ENCODE peak calls at places on chromosomes 7 and 10, in seven cellular contexts. S is hepatocyte, O is IMR-90, A is spleen, T is upper lobe of right lung, H is right atrium auricular region, V is brain microvascular endothelial cell. C is an unnamed sample.

GRCh38 chr10:8060010-8060703 is 5.7 kb downstream of the GATA3 start:
- DNase-seq in S (peak), O (peak), A (no peak), T (no peak), H (no peak), V (no peak), C (no peak)

GRCh38 chr10:50392966-50393718 is 141.8 kb upstream of the ASAH2 start:
- DNase-seq in S (peak), O (no peak), A (no peak), T (no peak), H (no peak), V (peak), C (peak)

GRCh38 chr10:48384699-48384982 is 78.2 kb downstream of the MAPK8 start:
- DNase-seq in S (no peak), O (no peak), A (no peak), T (no peak), H (no peak), V (no peak), C (peak)

GRCh38 chr7:139965942-139966628 is 96.7 kb downstream of the PARP12 start:
- DNase-seq in S (no peak), O (no peak), A (no peak), T (no peak), H (no peak), V (no peak), C (no peak)

GRCh38 chr7:41891967-41892755 is 189.3 kb upstream of the INHBA start:
- DNase-seq in S (no peak), O (no peak), A (no peak), T (no peak), H (no peak), V (no peak), C (no peak)

GRCh38 chr10:106795619-106796018 is 368.9 kb downstream of the SORCS1 start:
- DNase-seq in S (peak), O (no peak), A (no peak), T (no peak), H (no peak), V (no peak), C (no peak)

GRCh38 chr7:66125052-66125694 is 10.5 kb downstream of the CRCP start:
- DNase-seq in S (no peak), O (no peak), A (no peak), T (no peak), H (no peak), V (no peak), C (no peak)

GRCh38 chr7:76233538-76234281 is 32.0 kb downstream of the SRRM3 start:
- DNase-seq in S (no peak), O (no peak), A (no peak), T (no peak), H (no peak), V (no peak), C (peak)

GRCh38 chr7:150742286-150742968 is 5.2 kb downstream of the GIMAP5 start:
- DNase-seq in S (no peak), O (no peak), A (no peak), T (no peak), H (no peak), V (no peak), C (no peak)

GRCh38 chr10:11573497-11573896 is 38.0 kb downstream of the USP6NL start:
- DNase-seq in S (no peak), O (peak), A (no peak), T (no peak), H (no peak), V (peak), C (peak)

GRCh38 chr7:1839701-1840100 is 169.6 kb downstream of the ELFN1 start:
- DNase-seq in S (no peak), O (no peak), A (peak), T (no peak), H (no peak), V (no peak), C (no peak)

GRCh38 chr7:98879198-98879988 is 1.1 kb downstream of the TRRAP start:
- DNase-seq in S (peak), O (peak), A (peak), T (peak), H (peak), V (no peak), C (no peak)

GRCh38 chr7:55545496-55545895 is 26.8 kb downstream of the VOPP1 start:
- DNase-seq in S (no peak), O (peak), A (no peak), T (no peak), H (no peak), V (peak), C (peak)

GRCh38 chr7:142901426-142902259 is 16.1 kb upstream of the TRPV6 start:
- DNase-seq in S (no peak), O (no peak), A (no peak), T (no peak), H (no peak), V (no peak), C (no peak)

GRCh38 chr10:13462551-13462950 is 66.3 kb downstream of the BEND7 start:
- DNase-seq in S (no peak), O (peak), A (no peak), T (no peak), H (no peak), V (no peak), C (no peak)

GRCh38 chr10:125269716-125270115 is 109.4 kb upstream of the CTBP2 start:
- DNase-seq in S (no peak), O (no peak), A (no peak), T (no peak), H (no peak), V (no peak), C (no peak)

GRCh38 chr7:13851756-13852155 is 137.7 kb downstream of the ETV1 start:
- DNase-seq in S (peak), O (peak), A (no peak), T (no peak), H (no peak), V (peak), C (no peak)

GRCh38 chr7:114787556-114787955 is 134.3 kb upstream of the MDFIC start:
- DNase-seq in S (no peak), O (no peak), A (no peak), T (no peak), H (no peak), V (no peak), C (peak)

GRCh38 chr10:48469516-48470020 is 135.3 kb downstream of the ARHGAP22 start:
- DNase-seq in S (no peak), O (no peak), A (no peak), T (peak), H (no peak), V (no peak), C (no peak)

GRCh38 chr7:129950191-129950940 is 2.4 kb downstream of the UBE2H start:
- DNase-seq in S (no peak), O (no peak), A (no peak), T (no peak), H (no peak), V (peak), C (peak)

DNA sequence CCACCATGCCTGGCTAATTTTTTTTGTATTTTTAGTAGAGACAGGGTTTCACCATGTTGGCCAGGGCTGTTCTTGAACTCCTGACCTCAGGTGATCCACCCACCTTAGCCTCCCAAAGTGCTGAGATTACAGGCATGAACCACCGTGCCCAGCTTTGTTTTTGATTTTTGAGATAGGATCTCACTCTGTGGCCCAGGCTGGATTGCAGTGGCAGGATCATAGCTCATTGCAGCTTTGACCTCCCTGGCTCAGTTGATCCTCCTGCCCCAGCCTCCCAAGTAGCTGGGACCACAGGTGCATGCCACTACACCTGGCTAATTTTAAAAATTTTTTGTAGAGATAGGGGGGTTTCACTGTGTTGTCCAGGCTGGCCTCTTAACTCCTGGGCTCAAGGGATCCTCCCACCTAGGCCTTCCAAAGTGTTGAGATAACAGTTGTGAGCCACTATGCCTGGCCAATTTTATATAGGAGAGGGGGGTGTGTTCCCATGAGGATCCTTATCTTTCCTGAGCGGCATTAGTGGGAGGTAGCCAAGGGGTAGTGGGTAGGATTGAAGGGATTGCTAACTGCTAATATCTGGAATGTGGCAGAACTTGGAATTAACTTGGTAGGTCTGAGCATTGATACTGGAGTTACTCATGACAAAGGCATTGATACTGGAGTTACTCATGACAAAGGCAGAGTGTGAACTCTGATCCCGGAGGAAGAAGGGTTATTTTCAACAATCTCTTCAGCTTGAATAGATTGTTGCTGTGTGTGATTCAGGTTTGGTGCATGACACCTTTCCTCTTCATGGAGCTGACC is 1.0 kb upstream of the NOLC1 start:
- DNase-seq in S (peak), O (peak), A (peak), T (no peak), H (no peak), V (peak), C (peak)
- H3K4me3 ChIP-seq in S (no peak), O (peak), A (peak), T (peak), H (peak), V (peak), C (peak)

GRCh38 chr7:100271716-100272537 is 35.6 kb upstream of the SPDYE3 start:
- DNase-seq in S (peak), O (peak), A (peak), T (peak), H (peak), V (peak), C (peak)
- TF ChIP-seq CTCF in S (peak), O (peak), A (peak), T (peak), H (peak), V (peak), C (peak)

GRCh38 chr7:106281127-106281526 is 3.7 kb downstream of the NAMPT start:
- DNase-seq in S (no peak), O (no peak), A (no peak), T (no peak), H (no peak), V (no peak), C (no peak)
- H3K4me3 ChIP-seq in S (no peak), O (no peak), A (peak), T (peak), H (no peak), V (no peak), C (no peak)

GRCh38 chr7:119936876-119937275 is 336.1 kb upstream of the KCND2 start:
- DNase-seq in S (no peak), O (no peak), A (no peak), T (no peak), H (no peak), V (no peak), C (peak)

GRCh38 chr7:119929891-119930290 is 343.1 kb upstream of the KCND2 start:
- DNase-seq in S (no peak), O (no peak), A (no peak), T (no peak), H (no peak), V (no peak), C (peak)

GRCh38 chr7:119937745-119938144 is 335.2 kb upstream of the KCND2 start:
- DNase-seq in S (no peak), O (no peak), A (no peak), T (no peak), H (no peak), V (no peak), C (no peak)

GRCh38 chr7:119931230-119931824 is 341.6 kb upstream of the KCND2 start:
- DNase-seq in S (no peak), O (no peak), A (no peak), T (no peak), H (no peak), V (no peak), C (no peak)

DNA sequence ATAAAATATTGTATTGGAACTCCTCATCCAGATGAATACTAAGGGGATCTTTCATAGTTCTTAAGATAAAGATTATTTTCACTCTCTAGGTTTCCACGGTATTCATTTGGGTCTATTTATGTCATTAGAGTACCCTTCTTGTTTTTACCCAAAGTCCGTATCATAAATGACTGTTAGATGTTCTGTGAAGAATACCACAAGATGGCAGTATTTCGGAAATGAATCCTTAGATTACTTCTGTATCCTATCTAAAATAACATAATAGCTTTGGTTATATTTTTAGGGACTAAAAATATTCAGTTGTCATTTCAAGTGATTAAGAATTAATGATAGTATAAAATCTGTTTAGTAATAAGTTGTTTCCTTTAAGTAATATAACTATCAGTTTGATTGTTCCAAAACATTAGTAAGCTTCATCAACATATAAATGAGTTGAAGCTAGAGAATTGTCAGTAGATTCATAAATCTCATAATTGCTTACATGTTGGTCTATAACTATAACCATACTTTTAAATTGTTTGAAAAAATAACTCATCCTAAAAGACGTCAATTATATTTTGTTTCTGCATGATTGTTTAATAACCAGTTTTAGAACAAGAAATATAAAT is 337.5 kb upstream of the KCND2 start:
- DNase-seq in S (peak), O (peak), A (no peak), T (no peak), H (no peak), V (no peak), C (peak)
- TF ChIP-seq CTCF in S (peak), O (peak), A (peak), T (peak), H (peak), V (peak), C (peak)

GRCh38 chr7:105086850-105087249 is 72.8 kb downstream of the KMT2E start:
- DNase-seq in S (no peak), O (no peak), A (no peak), T (no peak), H (no peak), V (no peak), C (no peak)
- H3K4me3 ChIP-seq in S (no peak), O (no peak), A (no peak), T (no peak), H (no peak), V (no peak), C (no peak)

GRCh38 chr10:46526682-46527038 is 29.8 kb downstream of the GPRIN2 start:
- DNase-seq in S (no peak), O (no peak), A (peak), T (peak), H (no peak), V (no peak), C (no peak)

GRCh38 chr10:46527241-46527811 is 29.1 kb downstream of the GPRIN2 start:
- DNase-seq in S (no peak), O (no peak), A (peak), T (peak), H (no peak), V (no peak), C (no peak)

GRCh38 chr10:46524471-46525176 is 31.8 kb downstream of the GPRIN2 start:
- DNase-seq in S (no peak), O (peak), A (peak), T (peak), H (no peak), V (peak), C (peak)

GRCh38 chr10:46525177-46525823 is 31.2 kb downstream of the GPRIN2 start:
- DNase-seq in S (no peak), O (peak), A (no peak), T (no peak), H (no peak), V (peak), C (peak)

DNA sequence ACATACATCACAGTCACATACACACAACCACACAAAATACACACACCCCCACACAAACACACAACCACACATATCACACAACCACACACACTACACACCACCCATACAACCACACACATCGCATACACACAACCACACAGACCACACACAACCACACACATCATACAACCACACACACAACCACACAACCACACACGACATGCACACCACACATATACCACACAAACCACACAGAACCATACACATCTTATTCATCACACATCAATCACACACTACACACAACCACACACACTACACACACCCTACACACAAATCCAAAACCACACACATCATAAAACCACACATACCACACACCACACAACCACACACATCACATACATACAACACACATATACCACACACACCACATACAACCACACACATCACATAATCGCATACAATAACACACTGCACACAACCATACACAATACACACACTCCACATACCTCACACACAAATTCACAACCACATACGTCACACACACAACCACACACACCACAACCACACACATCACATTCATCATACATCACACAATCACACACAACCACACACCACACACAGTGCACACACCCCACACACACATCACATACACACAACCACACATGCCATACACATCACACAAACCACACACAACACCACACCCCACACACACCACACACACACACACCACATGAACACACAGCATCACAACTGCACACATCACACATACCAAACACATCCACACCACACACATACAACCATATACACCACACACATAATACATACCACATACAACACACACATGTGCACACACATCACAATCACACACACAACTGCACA is 30.4 kb downstream of the GPRIN2 start:
- DNase-seq in S (no peak), O (peak), A (no peak), T (no peak), H (no peak), V (no peak), C (peak)
- TF ChIP-seq CTCF in S (no peak), O (no peak), A (no peak), T (no peak), H (no peak), V (no peak), C (no peak)

GRCh38 chr10:35415505-35415904 is 79.2 kb downstream of the CCNY start:
- DNase-seq in S (no peak), O (peak), A (no peak), T (no peak), H (peak), V (no peak), C (no peak)
- H3K4me3 ChIP-seq in S (no peak), O (no peak), A (no peak), T (no peak), H (no peak), V (no peak), C (no peak)

GRCh38 chr10:103507235-103508191 is 14.0 kb downstream of the NEURL1 start:
- DNase-seq in S (peak), O (no peak), A (peak), T (peak), H (no peak), V (no peak), C (no peak)
- TF ChIP-seq CTCF in S (peak), O (no peak), A (no peak), T (no peak), H (no peak), V (no peak), C (no peak)

GRCh38 chr10:119679480-119679829 is 28.3 kb downstream of the BAG3 start:
- DNase-seq in S (no peak), O (no peak), A (peak), T (no peak), H (no peak), V (no peak), C (no peak)

GRCh38 chr10:119675483-119676170 is 24.4 kb downstream of the BAG3 start:
- DNase-seq in S (no peak), O (no peak), A (no peak), T (no peak), H (no peak), V (no peak), C (no peak)

GRCh38 chr10:119680050-119680449 is 28.9 kb downstream of the BAG3 start:
- DNase-seq in S (no peak), O (peak), A (peak), T (no peak), H (no peak), V (peak), C (peak)

GRCh38 chr10:119677904-119678755 is 26.9 kb downstream of the BAG3 start:
- DNase-seq in S (no peak), O (no peak), A (peak), T (no peak), H (no peak), V (no peak), C (no peak)

GRCh38 chr10:119677126-119677525 is 25.9 kb downstream of the BAG3 start:
- DNase-seq in S (no peak), O (no peak), A (no peak), T (no peak), H (no peak), V (no peak), C (no peak)
- H3K4me3 ChIP-seq in S (no peak), O (no peak), A (no peak), T (no peak), H (no peak), V (no peak), C (no peak)